ENCODE peak calls at places on chromosomes 12 and 14, in four cellular contexts. V is CD4-positive, alpha-beta T cell; Q is stomach; B is astrocyte of the cerebellum. J is an unnamed sample.

GRCh38 chr12:105060715-105061378 is 23.4 kb downstream of the ALDH1L2 start:
- DNase-seq in V (no peak), Q (no peak), B (no peak), J (no peak)

GRCh38 chr14:74503256-74503972 is 9.8 kb downstream of the ISCA2 start:
- DNase-seq in V (no peak), Q (peak; percentile 17), B (no peak), J (no peak)

GRCh38 chr14:33733310-33733709 is 217.6 kb downstream of the EGLN3 start:
- DNase-seq in V (no peak), Q (no peak), B (no peak), J (no peak)

GRCh38 chr12:51183816-51184215 is 10.9 kb upstream of the TFCP2 start:
- DNase-seq in V (no peak), Q (peak; percentile 57), B (no peak), J (no peak)

GRCh38 chr14:93464271-93464670 is 33.5 kb downstream of the UNC79 start:
- DNase-seq in V (no peak), Q (no peak), B (no peak), J (no peak)

GRCh38 chr14:65438266-65438933 is 25.9 kb downstream of the FUT8 start:
- DNase-seq in V (no peak), Q (no peak), B (no peak), J (no peak)

GRCh38 chr12:2456813-2457186 is 338.0 kb upstream of the FKBP4 start:
- DNase-seq in V (no peak), Q (no peak), B (no peak), J (no peak)

GRCh38 chr12:66898700-66899469 is 220.0 kb upstream of the GRIP1 start:
- DNase-seq in V (no peak), Q (no peak), B (no peak), J (no peak)

GRCh38 chr12:71426648-71427047 is 12.9 kb upstream of the LGR5 start:
- DNase-seq in V (no peak), Q (no peak), B (no peak), J (no peak)

GRCh38 chr14:50740858-50741257 is 72.8 kb upstream of the SAV1 start:
- DNase-seq in V (no peak), Q (no peak), B (no peak), J (no peak)